ENCODE peak calls at places on chromosomes 12 and 14, in four cellular contexts. G, P, R and D are unnamed samples.

GRCh38 chr12:90729741-90730140 is 225.2 kb downstream of the CCER1 start:
- DNase-seq in P (no peak), R (no peak), G (no peak), D (no peak)

GRCh38 chr14:99590746-99591555 is 13.1 kb downstream of the CCDC85C start:
- DNase-seq in G (peak), R (no peak), P (no peak), D (no peak)

GRCh38 chr12:11568155-11568761 is 81.2 kb upstream of the ETV6 start:
- DNase-seq in R (no peak), P (no peak), G (no peak), D (no peak)

GRCh38 chr14:36784541-36784940 is 122.9 kb downstream of the PAX9 start:
- DNase-seq in G (no peak), P (no peak), R (no peak), D (no peak)

GRCh38 chr14:89720741-89721315 is 233.7 kb downstream of the EFCAB11 start:
- DNase-seq in R (peak), P (no peak), G (peak), D (no peak)

GRCh38 chr14:53032161-53032803 is 81.4 kb upstream of the FERMT2 start:
- DNase-seq in P (no peak), G (no peak), R (no peak), D (no peak)

GRCh38 chr12:116525418-116526001 is 33.7 kb upstream of the MAP1LC3B2 start:
- DNase-seq in R (no peak), G (no peak), P (no peak), D (peak)

GRCh38 chr14:105925615-105926414 is 399.4 kb downstream of the TMEM121 start:
- DNase-seq in P (no peak), G (no peak), R (no peak), D (no peak)

GRCh38 chr12:89883630-89884364 is 175.2 kb upstream of the ATP2B1 start:
- DNase-seq in P (no peak), R (no peak), G (no peak), D (no peak)

GRCh38 chr12:115012861-115013667 is 329.1 kb upstream of the TBX3 start:
- DNase-seq in P (no peak), G (peak), R (no peak), D (no peak)

GRCh38 chr12:95874452-95874851 is 15.7 kb downstream of the SNRPF start:
- DNase-seq in G (no peak), P (no peak), R (no peak), D (no peak)

GRCh38 chr12:27293463-27293862 is 39.2 kb upstream of the BMAL2 start:
- DNase-seq in G (no peak), R (no peak), P (no peak), D (no peak)

GRCh38 chr12:56197921-56198635 is 8.8 kb upstream of the SMARCC2 start:
- DNase-seq in P (no peak), G (no peak), R (no peak), D (no peak)

GRCh38 chr12:51895378-51896135 is 7.7 kb downstream of the ANKRD33 start:
- DNase-seq in G (peak), P (no peak), R (no peak), D (no peak)

GRCh38 chr14:22002860-22003284 is 329.3 kb upstream of the OR4E1 start:
- DNase-seq in P (peak), G (no peak), R (no peak), D (no peak)

GRCh38 chr14:27528328-27528727 is 930.5 kb upstream of the NOVA1 start:
- DNase-seq in G (peak), P (peak), R (no peak), D (no peak)

GRCh38 chr14:105783707-105784106 is 257.3 kb downstream of the TMEM121 start:
- DNase-seq in P (no peak), G (no peak), R (no peak), D (no peak)

GRCh38 chr14:71354801-71355200 is 447.5 kb downstream of the PCNX1 start:
- DNase-seq in R (no peak), G (no peak), P (no peak), D (no peak)

GRCh38 chr12:6163554-6164060 is 36.6 kb upstream of the CD9 start:
- DNase-seq in R (no peak), P (no peak), G (no peak), D (no peak)

GRCh38 chr12:128381537-128381936 is 114.6 kb downstream of the TMEM132C start:
- DNase-seq in R (no peak), G (no peak), P (no peak), D (no peak)

GRCh38 chr12:129911437-129912049 is 7.7 kb upstream of the TMEM132D start:
- DNase-seq in P (peak), G (peak), R (peak), D (no peak)

GRCh38 chr12:42326466-42327226 is 679 bp downstream of the PPHLN1 start:
- DNase-seq in P (peak), G (peak), R (peak), D (no peak)

GRCh38 chr14:76919431-76919810 is 93.2 kb downstream of the LRRC74A start:
- DNase-seq in R (no peak), P (no peak), G (no peak), D (no peak)

DNA sequence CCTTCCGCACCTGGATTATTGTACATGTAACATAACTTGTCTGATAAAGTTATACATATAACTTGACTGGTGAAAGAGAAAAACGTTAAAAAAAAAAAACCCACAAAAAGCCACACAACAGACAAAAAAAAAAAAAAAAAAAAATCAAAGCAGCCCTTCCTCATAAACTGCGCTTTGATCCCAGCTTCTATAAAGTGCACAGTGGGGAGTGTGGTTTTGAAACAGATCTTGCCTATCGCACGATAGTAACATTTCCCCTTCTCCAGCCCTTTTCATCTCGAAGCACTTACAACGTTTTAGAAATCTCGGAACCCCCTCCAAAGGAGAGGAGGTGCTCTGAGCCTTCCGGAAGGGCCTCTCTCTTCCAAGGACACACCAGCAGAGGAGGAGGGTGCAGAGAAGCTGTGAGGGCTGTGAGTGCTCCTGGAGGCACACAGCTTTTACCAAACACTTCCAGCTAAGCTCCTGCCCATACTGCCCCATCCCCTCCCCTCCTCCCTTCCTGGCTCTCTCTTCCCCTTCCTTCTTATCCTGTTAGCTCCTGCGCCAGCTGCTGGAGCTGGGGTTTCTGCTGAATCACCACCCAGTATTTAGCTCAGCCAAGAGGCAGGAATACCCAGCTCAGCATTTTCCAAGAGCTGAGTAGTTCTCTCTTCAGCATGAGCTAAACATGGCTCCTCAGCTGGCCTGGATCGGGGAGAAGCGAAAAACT is 28.4 kb downstream of the SLC7A8 start:
- DNase-seq in P (peak), R (no peak), G (no peak), D (peak)
- TF ChIP-seq POLR2AphosphoS5 in P (no peak), R (no peak), G (no peak), D (no peak)

GRCh38 chr12:68835333-68835908 is 27.4 kb downstream of the MDM2 start:
- DNase-seq in R (no peak), G (no peak), P (no peak), D (no peak)
- TF ChIP-seq POLR2AphosphoS5 in R (no peak), G (no peak), P (no peak), D (no peak)

GRCh38 chr12:62679569-62679968 is 212.9 kb downstream of the MON2 start:
- DNase-seq in R (no peak), P (no peak), G (no peak), D (no peak)
- TF ChIP-seq POLR2AphosphoS5 in R (no peak), P (no peak), G (no peak), D (no peak)

GRCh38 chr14:66443158-66443695 is 42.9 kb upstream of the CCDC196 start:
- DNase-seq in P (no peak), G (no peak), R (no peak), D (no peak)
- TF ChIP-seq POLR2AphosphoS5 in P (no peak), G (no peak), R (no peak), D (no peak)

DNA sequence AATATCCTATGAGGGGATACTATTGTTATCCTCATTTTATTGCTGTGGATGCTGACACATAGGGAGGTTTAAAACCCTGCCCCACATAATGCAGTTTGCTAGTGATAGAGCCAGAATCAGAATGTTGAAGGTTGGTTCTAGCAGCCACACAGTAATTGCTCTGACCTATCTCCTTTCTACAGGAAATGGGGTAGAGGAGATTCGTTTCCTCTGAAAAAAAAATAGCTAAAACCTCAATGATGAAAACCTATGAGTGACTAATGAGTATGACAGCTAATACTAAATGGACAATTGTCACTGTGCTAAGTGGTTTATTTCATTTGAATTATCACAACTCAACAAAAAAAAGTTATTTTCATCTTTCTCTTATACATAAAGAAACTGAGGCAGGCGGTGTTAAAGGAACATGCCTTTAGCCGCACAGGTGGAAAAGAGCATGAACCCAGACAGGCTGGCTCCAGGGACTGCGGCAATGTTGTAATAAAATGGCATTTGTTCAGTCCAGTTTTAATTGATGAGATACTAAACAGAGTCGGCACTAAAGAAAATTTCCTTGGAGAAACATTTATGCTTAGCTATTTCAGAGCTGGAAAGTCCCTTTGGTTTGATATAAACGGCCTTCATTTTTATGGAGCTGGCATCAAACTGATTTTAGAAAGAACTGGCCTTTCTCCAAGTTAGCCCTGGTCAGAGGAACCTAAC is 881.0 kb downstream of the NRXN3 start:
- DNase-seq in R (no peak), G (no peak), P (no peak), D (no peak)
- TF ChIP-seq POLR2AphosphoS5 in R (no peak), G (no peak), P (no peak), D (no peak)

GRCh38 chr14:103030741-103031565 is 26.4 kb downstream of the CDC42BPB start:
- DNase-seq in P (no peak), R (no peak), G (no peak), D (no peak)
- TF ChIP-seq POLR2AphosphoS5 in P (no peak), R (no peak), G (no peak), D (no peak)

GRCh38 chr12:38895446-38895845 is 9.9 kb downstream of the CPNE8 start:
- DNase-seq in P (no peak), G (no peak), R (no peak), D (no peak)

GRCh38 chr12:38890102-38890501 is 15.3 kb downstream of the CPNE8 start:
- DNase-seq in R (no peak), P (no peak), G (peak), D (no peak)

GRCh38 chr12:38892976-38893375 is 12.4 kb downstream of the CPNE8 start:
- DNase-seq in G (no peak), R (no peak), P (no peak), D (no peak)

GRCh38 chr12:38889297-38889815 is 16.0 kb downstream of the CPNE8 start:
- DNase-seq in G (no peak), P (no peak), R (no peak), D (no peak)

DNA sequence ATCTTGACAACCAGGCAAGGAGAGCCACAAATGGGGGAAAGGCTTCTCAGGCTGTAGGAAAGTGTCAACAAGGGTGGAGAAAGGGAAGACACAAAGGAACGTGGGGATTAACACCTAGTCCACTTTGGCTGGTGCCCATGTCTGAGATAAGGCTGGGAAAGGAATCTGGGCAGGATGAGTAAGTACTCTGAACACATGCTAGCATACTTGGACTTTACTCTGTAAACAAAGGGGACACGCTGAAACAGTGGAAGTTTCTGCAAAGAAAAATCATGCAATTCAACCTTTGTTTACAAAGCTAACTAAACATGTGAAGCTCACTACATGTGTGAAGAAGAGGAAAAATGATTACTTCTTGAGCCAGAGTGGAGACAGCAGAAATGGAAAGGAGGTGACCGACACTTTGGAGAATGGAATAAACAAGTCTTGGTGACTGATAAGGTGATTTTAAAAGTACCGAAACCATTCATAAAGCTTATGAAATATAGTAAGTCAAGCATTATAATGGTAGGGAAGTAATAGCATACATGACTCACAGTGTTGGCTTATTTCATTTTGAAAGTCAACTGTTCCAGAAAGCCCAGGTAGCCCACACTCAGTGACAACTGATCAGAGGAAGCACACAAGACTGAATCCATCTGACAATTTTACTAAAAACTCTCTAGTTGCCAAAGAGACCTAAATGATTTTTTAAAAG is 13.2 kb downstream of the CPNE8 start:
- DNase-seq in G (no peak), P (peak), R (no peak), D (no peak)
- TF ChIP-seq POLR2AphosphoS5 in G (no peak), P (no peak), R (no peak), D (no peak)

GRCh38 chr12:75964150-75964549 is 67.4 kb downstream of the PHLDA1 start:
- DNase-seq in R (peak), G (no peak), P (no peak), D (no peak)
- TF ChIP-seq POLR2AphosphoS5 in R (peak), G (no peak), P (no peak), D (no peak)

DNA sequence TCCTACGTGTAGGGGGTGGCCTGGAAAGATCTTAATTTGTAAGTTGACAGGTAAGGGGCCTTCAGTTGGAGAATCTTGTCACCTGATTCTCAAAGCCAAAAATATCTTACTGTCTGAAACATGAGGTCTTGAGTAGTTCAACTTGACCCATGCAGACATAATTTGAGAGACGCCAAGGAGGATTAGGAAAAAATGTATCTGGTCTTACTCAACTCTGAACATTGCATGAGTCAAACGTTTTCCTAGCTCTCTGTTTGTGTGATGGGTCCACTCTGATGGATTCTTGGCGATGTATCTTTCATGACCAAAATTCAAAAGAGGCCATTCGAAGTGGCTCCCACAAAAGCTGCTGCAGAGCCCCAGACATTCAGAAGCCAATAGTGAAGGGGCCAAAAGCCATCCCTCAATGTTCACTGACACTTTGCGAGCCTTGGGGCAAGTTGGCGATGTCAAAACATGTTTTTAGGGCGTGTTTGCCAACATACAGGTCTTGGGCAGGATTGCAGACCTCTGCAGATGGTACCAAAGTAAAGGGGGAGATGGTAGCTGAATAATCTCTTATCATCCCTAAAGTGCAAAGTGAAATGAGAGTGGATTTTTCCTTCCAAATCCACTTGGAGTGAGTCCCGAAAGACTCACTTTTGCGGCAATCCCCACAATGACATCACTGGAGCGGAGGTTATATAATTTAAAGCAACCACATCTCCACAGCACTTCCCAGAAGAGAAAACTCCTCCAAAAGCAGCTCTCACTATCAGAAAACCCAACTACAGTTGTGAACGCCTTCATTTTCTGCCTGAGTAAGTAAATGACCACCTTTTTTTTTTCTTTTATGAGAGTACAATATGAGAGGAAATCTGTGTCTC is at the start of gene BDKRB1:
- DNase-seq in P (no peak), G (no peak), R (no peak), D (no peak)
- TF ChIP-seq POLR2AphosphoS5 in P (no peak), G (peak), R (no peak), D (no peak)